ENCODE peak calls at places on chromosomes 1 and 21, in nine cellular contexts. C, T, S, B, X, U, Z, F and W are unnamed samples.

GRCh38 chr1:187264995-187265602 is 436.4 kb downstream of the PLA2G4A start:
- DNase-seq in U (peak), F (no peak), B (peak), Z (peak), X (peak), T (peak), S (no peak), C (peak), W (no peak)

GRCh38 chr1:153312569-153313186 is at the start of gene PGLYRP3:
- DNase-seq in C (no peak), U (no peak), S (no peak), Z (no peak), X (no peak), B (no peak), F (no peak), T (no peak), W (no peak)

GRCh38 chr1:205440476-205441317 is 15.1 kb downstream of the BLACAT1 start:
- DNase-seq in S (peak), U (peak), Z (peak), X (no peak), B (no peak), T (peak), F (peak), C (peak), W (peak)

GRCh38 chr1:233327938-233328660 is 575 bp downstream of the MAP3K21 start:
- DNase-seq in X (no peak), U (peak), S (no peak), F (peak), T (peak), B (no peak), Z (no peak), C (peak), W (peak)

GRCh38 chr1:42979037-42979432 is 20.4 kb upstream of the SLC2A1 start:
- DNase-seq in U (no peak), Z (no peak), X (no peak), C (no peak), T (no peak), B (no peak), F (no peak), S (no peak), W (no peak)

GRCh38 chr1:48859429-48859828 is 82.7 kb upstream of the BEND5 start:
- DNase-seq in S (no peak), Z (no peak), C (peak), F (no peak), T (no peak), U (no peak), B (no peak), X (no peak), W (no peak)

GRCh38 chr1:192539450-192540132 is 36.0 kb upstream of the RGS1 start:
- DNase-seq in T (no peak), F (no peak), Z (peak), U (peak), C (peak), S (no peak), X (peak), B (peak), W (no peak)

GRCh38 chr21:44527156-44527982 is 12.6 kb downstream of the KRTAP10-1 start:
- DNase-seq in F (peak), S (no peak), T (no peak), X (no peak), B (no peak), Z (no peak), U (no peak), C (no peak), W (no peak)

GRCh38 chr1:193183019-193183643 is 3.3 kb downstream of the B3GALT2 start:
- DNase-seq in X (peak), Z (peak), C (peak), U (peak), S (no peak), B (no peak), T (peak), F (no peak), W (no peak)

GRCh38 chr21:27171704-27172103 is 204.8 kb upstream of the ADAMTS5 start:
- DNase-seq in X (no peak), T (no peak), U (no peak), Z (peak), C (no peak), F (no peak), B (no peak), S (no peak), W (no peak)

GRCh38 chr1:182185822-182186756 is 124.6 kb upstream of the ZNF648 start:
- DNase-seq in U (peak), B (peak), Z (peak), X (no peak), F (no peak), S (no peak), T (no peak), C (peak), W (no peak)

GRCh38 chr1:232944342-232944741 is 6.1 kb upstream of the NTPCR start:
- DNase-seq in B (no peak), T (no peak), S (no peak), F (no peak), C (no peak), X (no peak), Z (no peak), U (no peak), W (peak)

GRCh38 chr1:228077565-228078330 is 4.8 kb upstream of the ARF1 start:
- DNase-seq in B (no peak), U (no peak), C (no peak), F (no peak), X (no peak), S (no peak), Z (no peak), T (no peak), W (no peak)

GRCh38 chr1:31031330-31032143 is 34.0 kb downstream of the PUM1 start:
- DNase-seq in S (no peak), C (no peak), X (no peak), B (no peak), F (no peak), U (no peak), Z (no peak), T (no peak), W (no peak)

GRCh38 chr1:59354754-59355337 is 58.0 kb downstream of the FGGY start:
- DNase-seq in F (no peak), Z (no peak), T (no peak), C (no peak), B (no peak), U (no peak), X (no peak), S (no peak), W (peak)